ENCODE peak calls at places on chromosomes 6 and 20, in seven cellular contexts. W is mesenchymal stem cell, Q is PC-3, V is HCT116, M is psoas muscle, S is mammary epithelial cell, T is fibroblast of lung. I is an unnamed sample. For H3K36me3 and H3K9me3, the result is how much of the 10 kb centered on the place peaks cover.

GRCh38 chr6:108118359-108118724 is 43.8 kb upstream of the OSTM1 start:
- DNase-seq in S (no peak), M (no peak), V (no peak), Q (no peak), W (no peak), T (no peak), I (no peak)

GRCh38 chr6:41442800-41443501 is 103.2 kb upstream of the FOXP4 start:
- DNase-seq in M (peak), T (peak), V (no peak), W (peak), S (no peak), Q (no peak), I (no peak)

GRCh38 chr6:19135706-19136105 is 701.5 kb upstream of the ID4 start:
- DNase-seq in M (no peak), S (no peak), T (no peak), W (no peak), Q (no peak), V (no peak), I (no peak)

GRCh38 chr6:154738561-154738961 is 5.3 kb downstream of the SCAF8 start:
- DNase-seq in V (no peak), Q (no peak), W (no peak), S (no peak), T (peak), M (no peak), I (no peak)

GRCh38 chr6:26363882-26364825 is 844 bp upstream of the BTN3A2 start:
- DNase-seq in V (no peak), Q (peak), W (peak), M (no peak), S (no peak), T (peak), I (no peak)

GRCh38 chr6:143594647-143595046 is 83.1 kb upstream of the PHACTR2 start:
- DNase-seq in W (peak), T (no peak), V (no peak), Q (no peak), S (peak), M (no peak), I (no peak)

GRCh38 chr6:111830003-111830402 is 43.2 kb downstream of the FYN start:
- DNase-seq in V (no peak), W (no peak), Q (no peak), T (no peak), M (no peak), S (no peak), I (no peak)

GRCh38 chr6:106556368-106556960 is 72.8 kb downstream of the RTN4IP1 start:
- DNase-seq in Q (peak), W (peak), T (peak), M (no peak), V (no peak), S (no peak), I (no peak)

GRCh38 chr6:122621638-122622037 is 11.4 kb downstream of the PKIB start:
- DNase-seq in Q (no peak), S (no peak), W (no peak), V (no peak), T (no peak), M (no peak), I (no peak)

GRCh38 chr6:56036911-56037310 is 161.5 kb upstream of the BMP5 start:
- DNase-seq in S (no peak), W (no peak), M (no peak), T (no peak), V (no peak), Q (no peak), I (no peak)

GRCh38 chr6:166050559-166050958 is 117.1 kb downstream of the TBXT start:
- DNase-seq in T (no peak), S (no peak), Q (no peak), V (no peak), M (no peak), W (no peak), I (no peak)

GRCh38 chr20:34299925-34300806 is 3.0 kb downstream of the AHCY start:
- DNase-seq in M (no peak), Q (peak), V (no peak), S (no peak), W (peak), T (peak), I (no peak)

GRCh38 chr6:32689531-32690505 is 23.4 kb upstream of the HLA-DQB1 start:
- DNase-seq in M (no peak), Q (no peak), S (no peak), V (no peak), W (no peak), T (no peak), I (no peak)

GRCh38 chr20:62835931-62836861 is 19.3 kb downstream of the COL9A3 start:
- DNase-seq in T (no peak), V (no peak), Q (peak), W (no peak), M (no peak), S (no peak), I (no peak)

GRCh38 chr20:34771680-34772081 is 53.8 kb downstream of the NCOA6 start:
- DNase-seq in V (no peak), S (peak), Q (no peak), T (peak), W (peak), M (no peak), I (no peak)

GRCh38 chr6:31972709-31973350 is 892 bp upstream of the DXO start:
- DNase-seq in Q (no peak), V (no peak), W (peak), T (peak), S (peak), M (no peak), I (no peak)

DNA sequence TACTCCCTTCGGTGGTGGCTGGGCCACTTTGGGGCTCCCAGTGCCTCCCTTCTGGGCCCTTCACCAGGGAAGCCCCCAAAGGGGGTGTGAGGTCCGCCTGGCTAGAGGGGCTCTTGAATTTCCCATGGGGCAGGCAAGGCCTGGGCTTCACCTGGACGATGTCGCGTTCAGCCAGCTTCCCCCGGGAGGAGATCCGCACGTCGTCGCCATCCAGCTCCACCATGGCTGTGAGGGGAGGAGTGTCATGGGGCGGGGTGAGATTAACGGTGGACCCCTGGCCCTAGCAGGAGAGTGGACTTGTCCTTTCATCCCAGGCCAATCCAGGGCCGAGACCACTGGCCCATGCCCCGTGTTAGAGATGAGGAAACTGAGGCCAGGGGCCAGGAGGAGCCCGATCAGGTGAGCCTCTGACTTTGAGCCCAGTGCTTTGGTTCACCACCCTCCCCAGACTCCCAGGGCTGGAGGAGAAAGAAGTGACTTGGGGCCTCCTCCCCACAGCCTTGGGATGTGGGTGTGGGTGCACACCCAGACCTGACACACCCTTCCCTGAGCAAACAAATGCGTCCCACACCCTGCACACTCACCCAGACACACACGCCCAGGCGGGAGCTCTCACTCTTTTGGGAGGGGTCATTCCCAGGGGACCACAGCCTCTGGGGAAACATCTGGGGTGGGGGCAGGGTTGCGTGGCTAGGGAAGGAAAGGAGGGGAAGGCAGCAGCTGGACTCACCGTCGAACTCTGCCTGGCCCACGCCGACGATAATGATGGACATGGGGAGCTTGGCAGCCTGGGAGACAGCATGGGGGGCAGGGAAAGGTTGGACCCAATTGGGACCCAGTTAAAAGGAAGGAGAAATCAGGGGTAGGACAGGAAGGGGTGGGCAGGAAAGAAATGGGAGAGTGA is 46.2 kb downstream of the RAB44 start:
- DNase-seq in M (no peak), Q (peak), S (no peak), V (no peak), W (no peak), T (no peak), I (no peak)
- H3K4me3 ChIP-seq in M (no peak), Q (no peak), S (no peak), V (no peak), W (no peak), T (no peak), I (no peak)

GRCh38 chr6:157025459-157025858 is 248.3 kb downstream of the ARID1B start:
- DNase-seq in W (peak), S (peak), Q (no peak), M (no peak), V (no peak), T (no peak), I (no peak)

GRCh38 chr6:157023958-157024357 is 246.8 kb downstream of the ARID1B start:
- DNase-seq in V (no peak), S (no peak), Q (no peak), M (no peak), T (peak), W (peak), I (no peak)

GRCh38 chr6:157022022-157022740 is 245.0 kb downstream of the ARID1B start:
- DNase-seq in V (peak), M (peak), Q (peak), S (peak), T (peak), W (peak), I (peak)

GRCh38 chr6:157021267-157022021 is 244.3 kb downstream of the ARID1B start:
- DNase-seq in M (peak), V (peak), Q (peak), T (peak), S (peak), W (peak), I (peak)

GRCh38 chr6:157024745-157025144 is 247.6 kb downstream of the ARID1B start:
- DNase-seq in W (no peak), Q (no peak), V (no peak), T (no peak), S (no peak), M (no peak), I (no peak)
- H3K36me3 ChIP-seq in W (under half), Q (under half), V (under half), T (under half), S (under half), M (under half), I (under half)

GRCh38 chr6:40054602-40055001 is 120.3 kb upstream of the MOCS1 start:
- DNase-seq in V (no peak), S (peak), T (no peak), W (no peak), M (no peak), Q (no peak), I (no peak)

GRCh38 chr6:40054186-40054585 is 119.9 kb upstream of the MOCS1 start:
- DNase-seq in W (no peak), M (no peak), T (no peak), V (no peak), S (peak), Q (no peak), I (no peak)

DNA sequence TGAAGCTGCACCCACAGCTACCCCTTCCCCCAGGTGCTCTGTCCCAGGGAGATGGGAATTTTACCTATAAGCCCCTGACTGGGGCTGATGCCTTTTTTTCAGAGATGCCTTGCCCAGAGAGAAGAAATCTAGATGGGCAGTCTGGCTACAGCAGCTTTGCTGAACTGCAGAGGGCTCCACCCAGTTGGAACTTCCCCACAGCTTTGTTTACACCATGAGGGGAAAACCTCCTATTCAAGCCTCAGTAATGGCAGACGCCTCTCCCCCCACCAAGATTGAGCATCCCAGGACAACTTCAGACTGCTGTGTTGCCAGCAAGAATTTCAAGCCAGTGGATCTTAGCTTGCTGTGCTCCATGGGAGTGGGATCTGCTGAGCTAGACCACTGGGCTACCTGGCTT is 122.6 kb upstream of the MOCS1 start:
- DNase-seq in Q (no peak), M (no peak), S (no peak), T (no peak), V (no peak), W (no peak), I (no peak)
- H3K9me3 ChIP-seq in Q (under half), M (under half), S (under half), T (under half), V (under half), W (under half), I (under half)

GRCh38 chr6:15234068-15234758 is 11.7 kb upstream of the JARID2 start:
- DNase-seq in Q (no peak), S (no peak), T (no peak), W (no peak), V (no peak), M (no peak), I (no peak)
- H3K4me3 ChIP-seq in Q (no peak), S (no peak), T (no peak), W (no peak), V (no peak), M (no peak), I (no peak)

DNA sequence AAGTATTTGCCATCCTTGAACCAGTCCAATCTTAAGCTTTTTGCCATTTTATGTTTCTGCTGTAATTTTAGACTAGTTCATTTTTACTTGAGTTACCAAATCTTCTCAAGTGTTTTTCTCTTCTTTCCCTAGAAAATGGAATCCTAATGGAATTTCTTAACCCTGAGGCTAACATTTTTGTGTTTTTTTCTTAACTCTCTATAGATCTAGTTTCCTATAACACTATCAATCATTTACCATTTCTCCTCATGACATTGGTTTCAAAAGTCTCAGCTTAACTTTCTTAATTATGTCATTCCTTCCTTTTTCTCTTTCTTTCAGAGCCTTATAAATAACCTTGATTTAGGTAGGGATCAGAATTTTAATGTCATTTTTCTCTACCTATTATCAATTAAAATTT is 54.8 kb downstream of the SENP6 start:
- DNase-seq in W (no peak), V (no peak), M (no peak), Q (no peak), S (no peak), T (no peak), I (no peak)
- H3K36me3 ChIP-seq in W (under half), V (under half), M (half or more), Q (under half), S (under half), T (under half), I (under half)

I was measured in MG63.